ENCODE peak calls at places on chromosome 19, in five cellular contexts. A, Q, N, O and I are unnamed samples.

GRCh38 chr19:47865166-47865565 is 6.1 kb downstream of the TPRX2 start:
- DNase-seq in O (no peak), A (no peak), Q (no peak), N (no peak), I (no peak)

GRCh38 chr19:33879818-33880575 is 83.3 kb downstream of the KCTD15 start:
- DNase-seq in Q (no peak), N (no peak), A (no peak), O (peak), I (no peak)

GRCh38 chr19:23771348-23771747 is 12.7 kb upstream of the ZNF681 start:
- DNase-seq in A (no peak), Q (no peak), O (no peak), N (no peak), I (no peak)

GRCh38 chr19:17703823-17704463 is 15.3 kb upstream of the MAP1S start:
- DNase-seq in A (peak), Q (peak), N (peak), O (peak), I (peak)

GRCh38 chr19:11007376-11007775 is 46.5 kb downstream of the SMARCA4 start:
- DNase-seq in N (no peak), O (no peak), Q (no peak), A (no peak), I (no peak)

GRCh38 chr19:50569938-50570540 is 1.8 kb upstream of the LRRC4B start:
- DNase-seq in Q (no peak), A (no peak), N (no peak), O (peak), I (no peak)

GRCh38 chr19:7098701-7099596 is 29.4 kb downstream of the ZNF557 start:
- DNase-seq in A (peak), N (peak), Q (peak), O (peak), I (peak)

GRCh38 chr19:38538793-38539528 is 78.8 kb downstream of the MAP4K1 start:
- DNase-seq in A (no peak), Q (no peak), O (no peak), N (no peak), I (no peak)

GRCh38 chr19:46985532-46986415 is 33.9 kb upstream of the NPAS1 start:
- DNase-seq in Q (no peak), N (no peak), A (no peak), O (no peak), I (no peak)

GRCh38 chr19:44308011-44308410 is 3.2 kb upstream of the ZNF235 start:
- DNase-seq in N (no peak), O (no peak), A (no peak), Q (no peak), I (no peak)

GRCh38 chr19:58212336-58213074 is 16.2 kb upstream of the ZNF544 start:
- DNase-seq in O (no peak), N (no peak), Q (no peak), A (no peak), I (no peak)

GRCh38 chr19:54282706-54283105 is 1.8 kb upstream of the LILRB2 start:
- DNase-seq in N (no peak), O (no peak), A (no peak), Q (no peak), I (no peak)

GRCh38 chr19:58450836-58451357 is 525 bp upstream of the ZNF324B start:
- DNase-seq in Q (peak), N (no peak), O (no peak), A (no peak), I (no peak)

GRCh38 chr19:23817519-23817918 is 58.8 kb upstream of the ZNF681 start:
- DNase-seq in N (no peak), A (peak), O (peak), Q (no peak), I (peak)

GRCh38 chr19:47713046-47714021 is at the start of gene EHD2:
- DNase-seq in Q (peak), A (peak), N (peak), O (peak), I (no peak)

GRCh38 chr19:23542562-23542961 is 144.4 kb downstream of the ZNF675 start:
- DNase-seq in N (no peak), A (no peak), O (no peak), Q (no peak), I (no peak)

GRCh38 chr19:34120846-34121639 is 51.3 kb upstream of the LSM14A start:
- DNase-seq in O (peak), N (peak), A (peak), Q (peak), I (peak)

GRCh38 chr19:42857544-42857867 is 22.0 kb downstream of the PSG1 start:
- DNase-seq in N (no peak), A (no peak), O (no peak), Q (no peak), I (no peak)

GRCh38 chr19:41563847-41564514 is 12.0 kb upstream of the CEACAM21 start:
- DNase-seq in N (peak), Q (no peak), O (no peak), A (no peak), I (peak)

GRCh38 chr19:19372656-19373416 is 32.6 kb upstream of the GATAD2A start:
- DNase-seq in N (no peak), O (no peak), A (no peak), Q (peak), I (peak)

GRCh38 chr19:29886535-29886934 is 55.5 kb upstream of the URI1 start:
- DNase-seq in N (no peak), A (no peak), O (no peak), Q (no peak), I (no peak)

GRCh38 chr19:50333737-50334617 is 4.8 kb upstream of the KCNC3 start:
- DNase-seq in N (peak), O (peak), A (peak), Q (peak), I (peak)